ENCODE peak calls at places on chromosomes 13 and 19, in nine cellular contexts. U is HCT116, R is keratinocyte, P is mammary epithelial cell, K is H9, E is K562, M is MM.1S, S is PC-3, I is IMR-90. N is an unnamed sample.

GRCh38 chr19:17677002-17677401 is 11.2 kb downstream of the UNC13A start:
- DNase-seq in U (peak; percentile 37), S (peak; percentile 37), K (no peak), P (no peak), R (no peak), E (peak; percentile 45), M (no peak), I (no peak), N (no peak)

GRCh38 chr19:5828661-5829566 is 10.6 kb downstream of the FUT6 start:
- DNase-seq in M (no peak), R (no peak), I (no peak), K (peak; percentile 75), E (peak; percentile 45), U (no peak), S (no peak), P (no peak), N (no peak)

GRCh38 chr19:8366961-8367326 is 3.0 kb downstream of the ANGPTL4 start:
- DNase-seq in P (no peak), S (no peak), U (no peak), E (peak; percentile 14), R (no peak), M (no peak), I (no peak), K (no peak), N (no peak)

GRCh38 chr13:28467886-28468519 is 26.9 kb downstream of the FLT1 start:
- DNase-seq in R (no peak), E (no peak), U (no peak), K (no peak), I (no peak), M (no peak), P (no peak), S (no peak), N (no peak)

GRCh38 chr13:21033224-21033855 is 28.0 kb downstream of the LATS2 start:
- DNase-seq in P (peak; percentile 53), K (no peak), I (no peak), M (no peak), U (no peak), S (peak; percentile 89), R (no peak), E (no peak), N (no peak)

GRCh38 chr13:44249439-44249838 is 124.2 kb upstream of the SERP2 start:
- DNase-seq in S (peak; percentile 37), R (no peak), U (no peak), E (no peak), K (no peak), P (peak; percentile 37), I (peak; percentile 77), M (no peak), N (no peak)

GRCh38 chr19:47020132-47020805 is 632 bp downstream of the NPAS1 start:
- DNase-seq in M (no peak), K (no peak), E (peak; percentile 46), S (no peak), U (no peak), R (no peak), P (no peak), I (no peak), N (no peak)

GRCh38 chr13:97976551-97977375 is 23.3 kb downstream of the IPO5 start:
- DNase-seq in S (no peak), E (peak; percentile 44), U (no peak), K (peak; percentile 91), P (peak; percentile 20), I (no peak), R (no peak), M (peak; percentile 35), N (no peak)

GRCh38 chr19:49638360-49638759 is 1.6 kb downstream of the RRAS start:
- DNase-seq in E (no peak), K (no peak), S (no peak), P (no peak), U (no peak), I (no peak), R (no peak), M (no peak), N (no peak)

GRCh38 chr19:45613926-45614725 is 12.1 kb upstream of the GPR4 start:
- DNase-seq in I (peak; percentile 93), S (peak; percentile 92), U (peak; percentile 84), M (peak; percentile 54), K (no peak), E (peak; percentile 24), P (peak; percentile 98), R (peak; percentile 74), N (no peak)

GRCh38 chr13:105202384-105202783 is 1333.1 kb downstream of the EFNB2 start:
- DNase-seq in I (peak; percentile 47), P (no peak), E (no peak), K (no peak), R (no peak), U (peak; percentile 19), S (peak; percentile 43), M (peak; percentile 18), N (no peak)

GRCh38 chr19:42275517-42275916 is 6.5 kb downstream of the CIC start:
- DNase-seq in K (no peak), U (no peak), E (no peak), M (peak; percentile 2), R (no peak), S (no peak), P (no peak), I (no peak), N (no peak)

GRCh38 chr13:25130944-25131343 is 35.0 kb downstream of the PABPC3 start:
- DNase-seq in E (no peak), S (no peak), P (no peak), U (no peak), I (no peak), M (no peak), K (no peak), R (no peak), N (no peak)

GRCh38 chr19:46613525-46613924 is 11.4 kb downstream of the PTGIR start:
- DNase-seq in I (no peak), M (no peak), E (no peak), U (no peak), S (no peak), P (no peak), R (no peak), K (no peak), N (no peak)

GRCh38 chr19:46412034-46412982 is 1.1 kb downstream of the CCDC8 start:
- DNase-seq in K (peak; percentile 42), I (no peak), P (no peak), U (no peak), E (peak; percentile 37), S (no peak), M (no peak), R (no peak), N (no peak)

GRCh38 chr13:90622547-90622946 is 724.9 kb upstream of the MIR17HG start:
- DNase-seq in R (peak; percentile 11), K (no peak), P (peak; percentile 62), E (peak; percentile 15), M (peak; percentile 10), S (peak; percentile 73), I (no peak), U (no peak), N (no peak)

GRCh38 chr13:42534785-42535184 is 39.2 kb upstream of the TNFSF11 start:
- DNase-seq in S (no peak), E (no peak), U (no peak), K (no peak), I (no peak), P (no peak), R (no peak), M (no peak), N (no peak)

GRCh38 chr13:42538996-42539395 is 35.0 kb upstream of the TNFSF11 start:
- DNase-seq in S (peak; percentile 39), I (no peak), M (no peak), K (no peak), R (no peak), P (no peak), E (no peak), U (no peak), N (no peak)

GRCh38 chr13:42544246-42544915 is 29.6 kb upstream of the TNFSF11 start:
- DNase-seq in I (no peak), M (no peak), E (no peak), S (no peak), R (no peak), U (no peak), K (no peak), P (peak; percentile 59), N (no peak)

GRCh38 chr13:42539670-42540069 is 34.3 kb upstream of the TNFSF11 start:
- DNase-seq in M (no peak), U (no peak), P (peak; percentile 59), E (no peak), R (no peak), K (peak; percentile 37), I (no peak), S (peak; percentile 79), N (no peak)
- H3K9ac ChIP-seq in M (no peak overlapping the region), U (no peak overlapping the region), P (no peak overlapping the region), E (no peak overlapping the region), R (no peak overlapping the region), K (no peak overlapping the region), I (no peak overlapping the region), S (no peak overlapping the region), N (no peak overlapping the region)

GRCh38 chr19:2054763-2055162 is 3.7 kb upstream of the MKNK2 start:
- DNase-seq in E (no peak), I (no peak), P (no peak), K (peak; percentile 22), M (no peak), S (no peak), R (no peak), U (no peak), N (no peak)

GRCh38 chr19:2051771-2052704 is 994 bp upstream of the MKNK2 start:
- DNase-seq in M (no peak), I (no peak), S (no peak), K (peak; percentile 30), P (no peak), R (no peak), U (no peak), E (no peak), N (peak; percentile 44)

GRCh38 chr19:2055871-2056809 is 5.1 kb upstream of the MKNK2 start:
- DNase-seq in S (peak; percentile 62), I (peak; percentile 64), R (no peak), M (no peak), E (no peak), K (no peak), P (no peak), U (peak; percentile 53), N (peak; percentile 65)

GRCh38 chr19:2050991-2051770 is at the start of gene MKNK2:
- DNase-seq in P (peak; percentile 79), E (peak; percentile 91), I (peak; percentile 79), R (no peak), M (peak; percentile 95), S (peak; percentile 82), K (peak; percentile 88), U (no peak), N (peak; percentile 91)

GRCh38 chr19:2053601-2054389 is 2.8 kb upstream of the MKNK2 start:
- DNase-seq in K (peak; percentile 31), I (peak; percentile 23), E (no peak), U (no peak), S (no peak), R (no peak), M (no peak), P (no peak), N (no peak)
- H3K4me2 ChIP-seq in K (no peak overlapping the region), I (no peak overlapping the region), E (no peak overlapping the region), U (peak overlapping the region; percentile 81), S (no peak overlapping the region), R (no peak overlapping the region), M (no peak overlapping the region), P (no peak overlapping the region), N (no peak overlapping the region)

GRCh38 chr19:3966051-3967017 is 4.6 kb downstream of the DAPK3 start:
- DNase-seq in R (no peak), I (no peak), U (no peak), E (no peak), M (no peak), P (no peak), S (no peak), K (no peak), N (no peak)
- H3K9ac ChIP-seq in R (no peak overlapping the region), I (no peak overlapping the region), U (no peak overlapping the region), E (no peak overlapping the region), M (no peak overlapping the region), P (no peak overlapping the region), S (no peak overlapping the region), K (no peak overlapping the region), N (no peak overlapping the region)

GRCh38 chr19:16380943-16381755 is 56.5 kb downstream of the KLF2 start:
- DNase-seq in P (no peak), S (no peak), R (no peak), K (no peak), M (no peak), I (no peak), U (no peak), E (no peak), N (no peak)
- H3K4me2 ChIP-seq in P (no peak overlapping the region), S (no peak overlapping the region), R (no peak overlapping the region), K (no peak overlapping the region), M (no peak overlapping the region), I (no peak overlapping the region), U (no peak overlapping the region), E (no peak overlapping the region), N (no peak overlapping the region)